ENCODE peak calls at places on chromosomes 11 and 22, in nine cellular contexts. One of them, this sample, is unnamed.
A peak's percentile ranks its signal among the peaks of the same experiment; 100 is the strongest.

GRCh38 chr22:37051629-37052385 is at the start of gene KCTD17:
- DNase-seq in T-helper 9 cell: peak; percentile 61
- DNase-seq in NCI-H774: no peak
- DNase-seq in kidney glomerular epithelial cell: peak; percentile 34
- DNase-seq in NCI-H345: peak; percentile 62
- DNase-seq in stimulated activated CD4-positive, alpha-beta T cell treated with anti-CD3 and anti-CD28 coated beads, Interleukin-1b, Interleukin-23, amount 100 ng/mL, for 4 hours: peak; percentile 78
- DNase-seq in astrocyte of the hippocampus: peak; percentile 91
- DNase-seq in WTC11: peak; percentile 60
- DNase-seq in cardiac fibroblast: peak; percentile 55
- DNase-seq in this sample: peak; percentile 58

GRCh38 chr22:45503816-45504702 is 1.4 kb downstream of the FBLN1 start:
- DNase-seq in T-helper 9 cell: no peak
- DNase-seq in cardiac fibroblast: peak; percentile 55
- DNase-seq in stimulated activated CD4-positive, alpha-beta T cell treated with anti-CD3 and anti-CD28 coated beads, Interleukin-1b, Interleukin-23, amount 100 ng/mL, for 4 hours: no peak
- DNase-seq in NCI-H345: no peak
- DNase-seq in WTC11: peak; percentile 46
- DNase-seq in kidney glomerular epithelial cell: no peak
- DNase-seq in NCI-H774: no peak
- DNase-seq in astrocyte of the hippocampus: peak; percentile 85
- DNase-seq in this sample: no peak

GRCh38 chr22:24214467-24215285 is 30.2 kb downstream of the GGT5 start:
- DNase-seq in kidney glomerular epithelial cell: no peak
- DNase-seq in stimulated activated CD4-positive, alpha-beta T cell treated with anti-CD3 and anti-CD28 coated beads, Interleukin-1b, Interleukin-23, amount 100 ng/mL, for 4 hours: no peak
- DNase-seq in T-helper 9 cell: no peak
- DNase-seq in cardiac fibroblast: peak; percentile 34
- DNase-seq in NCI-H774: no peak
- DNase-seq in NCI-H345: no peak
- DNase-seq in WTC11: no peak
- DNase-seq in astrocyte of the hippocampus: no peak
- DNase-seq in this sample: no peak

GRCh38 chr11:67563354-67564114 is 20.1 kb upstream of the GSTP1 start:
- DNase-seq in WTC11: no peak
- DNase-seq in NCI-H345: no peak
- DNase-seq in stimulated activated CD4-positive, alpha-beta T cell treated with anti-CD3 and anti-CD28 coated beads, Interleukin-1b, Interleukin-23, amount 100 ng/mL, for 4 hours: no peak
- DNase-seq in astrocyte of the hippocampus: peak; percentile 91
- DNase-seq in NCI-H774: no peak
- DNase-seq in cardiac fibroblast: peak; percentile 91
- DNase-seq in T-helper 9 cell: no peak
- DNase-seq in kidney glomerular epithelial cell: peak; percentile 96
- DNase-seq in this sample: no peak

GRCh38 chr11:95739526-95739925 is 50.1 kb downstream of the FAM76B start:
- DNase-seq in NCI-H774: no peak
- DNase-seq in cardiac fibroblast: no peak
- DNase-seq in WTC11: no peak
- DNase-seq in NCI-H345: no peak
- DNase-seq in T-helper 9 cell: no peak
- DNase-seq in astrocyte of the hippocampus: no peak
- DNase-seq in stimulated activated CD4-positive, alpha-beta T cell treated with anti-CD3 and anti-CD28 coated beads, Interleukin-1b, Interleukin-23, amount 100 ng/mL, for 4 hours: no peak
- DNase-seq in kidney glomerular epithelial cell: no peak
- DNase-seq in this sample: no peak

GRCh38 chr11:115499891-115500290 is 4.3 kb downstream of the CADM1 start:
- DNase-seq in WTC11: no peak
- DNase-seq in NCI-H774: no peak
- DNase-seq in cardiac fibroblast: no peak
- DNase-seq in astrocyte of the hippocampus: no peak
- DNase-seq in NCI-H345: no peak
- DNase-seq in T-helper 9 cell: no peak
- DNase-seq in stimulated activated CD4-positive, alpha-beta T cell treated with anti-CD3 and anti-CD28 coated beads, Interleukin-1b, Interleukin-23, amount 100 ng/mL, for 4 hours: no peak
- DNase-seq in kidney glomerular epithelial cell: no peak
- DNase-seq in this sample: no peak

GRCh38 chr11:36600155-36600554 is 2.1 kb upstream of the RAG2 start:
- DNase-seq in kidney glomerular epithelial cell: no peak
- DNase-seq in NCI-H345: no peak
- DNase-seq in stimulated activated CD4-positive, alpha-beta T cell treated with anti-CD3 and anti-CD28 coated beads, Interleukin-1b, Interleukin-23, amount 100 ng/mL, for 4 hours: no peak
- DNase-seq in T-helper 9 cell: no peak
- DNase-seq in NCI-H774: no peak
- DNase-seq in cardiac fibroblast: no peak
- DNase-seq in WTC11: no peak
- DNase-seq in astrocyte of the hippocampus: no peak
- DNase-seq in this sample: no peak

GRCh38 chr11:83219095-83219494 is 25.6 kb downstream of the ANKRD42 start:
- DNase-seq in stimulated activated CD4-positive, alpha-beta T cell treated with anti-CD3 and anti-CD28 coated beads, Interleukin-1b, Interleukin-23, amount 100 ng/mL, for 4 hours: no peak
- DNase-seq in NCI-H345: no peak
- DNase-seq in WTC11: peak; percentile 36
- DNase-seq in cardiac fibroblast: no peak
- DNase-seq in kidney glomerular epithelial cell: no peak
- DNase-seq in NCI-H774: no peak
- DNase-seq in astrocyte of the hippocampus: no peak
- DNase-seq in T-helper 9 cell: no peak
- DNase-seq in this sample: no peak

GRCh38 chr22:49999901-50000586 is 12.5 kb downstream of the IL17REL start:
- DNase-seq in kidney glomerular epithelial cell: no peak
- DNase-seq in cardiac fibroblast: no peak
- DNase-seq in T-helper 9 cell: no peak
- DNase-seq in NCI-H345: no peak
- DNase-seq in NCI-H774: no peak
- DNase-seq in astrocyte of the hippocampus: no peak
- DNase-seq in stimulated activated CD4-positive, alpha-beta T cell treated with anti-CD3 and anti-CD28 coated beads, Interleukin-1b, Interleukin-23, amount 100 ng/mL, for 4 hours: no peak
- DNase-seq in WTC11: no peak
- DNase-seq in this sample: no peak

GRCh38 chr11:63802637-63803414 is 10.4 kb upstream of the SPINDOC start:
- DNase-seq in kidney glomerular epithelial cell: peak; percentile 31
- DNase-seq in stimulated activated CD4-positive, alpha-beta T cell treated with anti-CD3 and anti-CD28 coated beads, Interleukin-1b, Interleukin-23, amount 100 ng/mL, for 4 hours: no peak
- DNase-seq in cardiac fibroblast: peak; percentile 84
- DNase-seq in astrocyte of the hippocampus: no peak
- DNase-seq in T-helper 9 cell: no peak
- DNase-seq in NCI-H774: no peak
- DNase-seq in NCI-H345: no peak
- DNase-seq in WTC11: no peak
- DNase-seq in this sample: no peak

GRCh38 chr11:41245184-41245583 is 214.3 kb downstream of the LRRC4C start:
- DNase-seq in kidney glomerular epithelial cell: no peak
- DNase-seq in NCI-H345: no peak
- DNase-seq in NCI-H774: no peak
- DNase-seq in WTC11: no peak
- DNase-seq in stimulated activated CD4-positive, alpha-beta T cell treated with anti-CD3 and anti-CD28 coated beads, Interleukin-1b, Interleukin-23, amount 100 ng/mL, for 4 hours: no peak
- DNase-seq in cardiac fibroblast: no peak
- DNase-seq in T-helper 9 cell: no peak
- DNase-seq in astrocyte of the hippocampus: no peak
- DNase-seq in this sample: no peak

GRCh38 chr11:76677010-76677771 is 6.6 kb upstream of the LRRC32 start:
- DNase-seq in NCI-H774: no peak
- DNase-seq in WTC11: no peak
- DNase-seq in cardiac fibroblast: no peak
- DNase-seq in NCI-H345: no peak
- DNase-seq in stimulated activated CD4-positive, alpha-beta T cell treated with anti-CD3 and anti-CD28 coated beads, Interleukin-1b, Interleukin-23, amount 100 ng/mL, for 4 hours: no peak
- DNase-seq in T-helper 9 cell: no peak
- DNase-seq in astrocyte of the hippocampus: no peak
- DNase-seq in kidney glomerular epithelial cell: no peak
- DNase-seq in this sample: no peak

GRCh38 chr11:133898770-133899115 is 53.4 kb upstream of the SPATA19 start:
- DNase-seq in kidney glomerular epithelial cell: no peak
- DNase-seq in stimulated activated CD4-positive, alpha-beta T cell treated with anti-CD3 and anti-CD28 coated beads, Interleukin-1b, Interleukin-23, amount 100 ng/mL, for 4 hours: no peak
- DNase-seq in T-helper 9 cell: no peak
- DNase-seq in NCI-H345: no peak
- DNase-seq in cardiac fibroblast: no peak
- DNase-seq in astrocyte of the hippocampus: no peak
- DNase-seq in WTC11: no peak
- DNase-seq in NCI-H774: no peak
- DNase-seq in this sample: no peak

GRCh38 chr22:17969732-17970131 is 54.6 kb downstream of the MICAL3 start:
- DNase-seq in NCI-H345: no peak
- DNase-seq in T-helper 9 cell: no peak
- DNase-seq in astrocyte of the hippocampus: peak; percentile 93
- DNase-seq in stimulated activated CD4-positive, alpha-beta T cell treated with anti-CD3 and anti-CD28 coated beads, Interleukin-1b, Interleukin-23, amount 100 ng/mL, for 4 hours: no peak
- DNase-seq in cardiac fibroblast: peak; percentile 96
- DNase-seq in kidney glomerular epithelial cell: peak; percentile 67
- DNase-seq in NCI-H774: no peak
- DNase-seq in WTC11: no peak
- DNase-seq in this sample: no peak

GRCh38 chr11:134576286-134576685 is 164.2 kb upstream of the B3GAT1 start:
- DNase-seq in NCI-H774: no peak
- DNase-seq in astrocyte of the hippocampus: no peak
- DNase-seq in cardiac fibroblast: no peak
- DNase-seq in T-helper 9 cell: no peak
- DNase-seq in stimulated activated CD4-positive, alpha-beta T cell treated with anti-CD3 and anti-CD28 coated beads, Interleukin-1b, Interleukin-23, amount 100 ng/mL, for 4 hours: no peak
- DNase-seq in kidney glomerular epithelial cell: no peak
- DNase-seq in WTC11: no peak
- DNase-seq in NCI-H345: no peak
- DNase-seq in this sample: no peak

GRCh38 chr11:74468058-74468457 is 709 bp upstream of the KCNE3 start:
- DNase-seq in NCI-H345: no peak
- DNase-seq in WTC11: no peak
- DNase-seq in cardiac fibroblast: no peak
- DNase-seq in kidney glomerular epithelial cell: no peak
- DNase-seq in NCI-H774: no peak
- DNase-seq in T-helper 9 cell: no peak
- DNase-seq in astrocyte of the hippocampus: no peak
- DNase-seq in stimulated activated CD4-positive, alpha-beta T cell treated with anti-CD3 and anti-CD28 coated beads, Interleukin-1b, Interleukin-23, amount 100 ng/mL, for 4 hours: no peak
- DNase-seq in this sample: no peak

This sample was measured in CD8-positive, alpha-beta memory T cell.